ENCODE peak calls at places on chromosomes 6 and 20, in ten cellular contexts. N is tibial nerve, I is adrenal gland, F is A549, G is HCT116, O is HepG2, Q is prostate gland, B is uterus, W is right lobe of liver, X is IMR-90. Y is an unnamed sample.

GRCh38 chr20:13771853-13772453 is 12.8 kb downstream of the ESF1 start:
- DNase-seq in N (no peak), I (no peak), F (peak; percentile 36), G (no peak), O (peak; percentile 28), Q (no peak), B (no peak), W (no peak), X (peak; percentile 27), Y (no peak)

GRCh38 chr6:126786262-126786661 is 332.2 kb upstream of the RSPO3 start:
- DNase-seq in N (no peak), I (no peak), F (no peak), G (no peak), O (no peak), Q (no peak), B (no peak), W (no peak), X (peak; percentile 46), Y (no peak)

GRCh38 chr6:144266091-144266649 is 19.0 kb upstream of the UTRN start:
- DNase-seq in N (peak; percentile 47), I (peak; percentile 58), F (peak; percentile 37), G (peak; percentile 64), O (no peak), Q (peak; percentile 42), B (peak; percentile 66), W (no peak), X (peak; percentile 76), Y (no peak)

GRCh38 chr6:90442366-90442765 is 144.5 kb downstream of the MAP3K7 start:
- DNase-seq in N (no peak), I (no peak), F (no peak), G (no peak), O (no peak), Q (no peak), B (no peak), W (no peak), X (peak; percentile 22), Y (no peak)

GRCh38 chr20:1165521-1165920 is 19.3 kb downstream of the TMEM74B start:
- DNase-seq in N (no peak), I (peak; percentile 2), F (no peak), G (no peak), O (no peak), Q (no peak), B (no peak), W (no peak), X (no peak), Y (no peak)

GRCh38 chr20:23180451-23180921 is 94.4 kb upstream of the CD93 start:
- DNase-seq in N (peak; percentile 73), I (peak; percentile 80), F (no peak), G (no peak), O (no peak), Q (no peak), B (no peak), W (peak; percentile 42), X (no peak), Y (no peak)

GRCh38 chr6:116370717-116371383 is at the start of gene DSE:
- DNase-seq in N (peak; percentile 79), I (peak; percentile 87), F (peak; percentile 44), G (no peak), O (no peak), Q (peak; percentile 70), B (peak; percentile 89), W (peak; percentile 92), X (peak; percentile 86), Y (peak; percentile 77)

GRCh38 chr6:2396856-2397640 is 151.6 kb upstream of the GMDS start:
- DNase-seq in N (peak; percentile 17), I (peak; percentile 67), F (no peak), G (no peak), O (no peak), Q (no peak), B (no peak), W (no peak), X (peak; percentile 85), Y (no peak)

GRCh38 chr20:51860015-51860882 is 57.9 kb upstream of the SALL4 start:
- DNase-seq in N (no peak), I (no peak), F (no peak), G (no peak), O (no peak), Q (peak; percentile 6), B (no peak), W (no peak), X (peak; percentile 47), Y (no peak)

GRCh38 chr6:3315841-3316240 is 57.1 kb downstream of the PSMG4 start:
- DNase-seq in N (no peak), I (no peak), F (no peak), G (no peak), O (no peak), Q (no peak), B (no peak), W (no peak), X (no peak), Y (no peak)

GRCh38 chr6:106556368-106556960 is 72.8 kb downstream of the RTN4IP1 start:
- DNase-seq in N (no peak), I (no peak), F (no peak), G (no peak), O (peak; percentile 15), Q (no peak), B (no peak), W (no peak), X (peak; percentile 47), Y (no peak)

GRCh38 chr20:37388831-37389230 is 42.9 kb downstream of the SRC start:
- DNase-seq in N (no peak), I (no peak), F (no peak), G (no peak), O (no peak), Q (no peak), B (no peak), W (peak; percentile 10), X (no peak), Y (peak; percentile 41)

GRCh38 chr6:39430446-39430845 is 107.9 kb upstream of the KCNK16 start:
- DNase-seq in N (no peak), I (no peak), F (no peak), G (no peak), O (no peak), Q (no peak), B (no peak), W (no peak), X (no peak), Y (no peak)

GRCh38 chr6:145809785-145810184 is 4.8 kb downstream of the FBXO30 start:
- DNase-seq in N (no peak), I (no peak), F (no peak), G (no peak), O (no peak), Q (no peak), B (no peak), W (no peak), X (peak; percentile 43), Y (no peak)

GRCh38 chr20:23103284-23104018 is 17.3 kb upstream of the CD93 start:
- DNase-seq in N (no peak), I (no peak), F (no peak), G (no peak), O (no peak), Q (no peak), B (no peak), W (peak; percentile 10), X (no peak), Y (no peak)

GRCh38 chr6:53647437-53648094 is 18.0 kb downstream of the KLHL31 start:
- DNase-seq in N (no peak), I (no peak), F (no peak), G (no peak), O (no peak), Q (no peak), B (no peak), W (no peak), X (no peak), Y (peak; percentile 78)

GRCh38 chr20:54526801-54527200 is 51.4 kb downstream of the DOK5 start:
- DNase-seq in N (no peak), I (no peak), F (no peak), G (no peak), O (no peak), Q (no peak), B (no peak), W (no peak), X (no peak), Y (no peak)

GRCh38 chr20:54525906-54526596 is 50.7 kb downstream of the DOK5 start:
- DNase-seq in N (no peak), I (no peak), F (no peak), G (no peak), O (no peak), Q (no peak), B (no peak), W (no peak), X (no peak), Y (no peak)

DNA sequence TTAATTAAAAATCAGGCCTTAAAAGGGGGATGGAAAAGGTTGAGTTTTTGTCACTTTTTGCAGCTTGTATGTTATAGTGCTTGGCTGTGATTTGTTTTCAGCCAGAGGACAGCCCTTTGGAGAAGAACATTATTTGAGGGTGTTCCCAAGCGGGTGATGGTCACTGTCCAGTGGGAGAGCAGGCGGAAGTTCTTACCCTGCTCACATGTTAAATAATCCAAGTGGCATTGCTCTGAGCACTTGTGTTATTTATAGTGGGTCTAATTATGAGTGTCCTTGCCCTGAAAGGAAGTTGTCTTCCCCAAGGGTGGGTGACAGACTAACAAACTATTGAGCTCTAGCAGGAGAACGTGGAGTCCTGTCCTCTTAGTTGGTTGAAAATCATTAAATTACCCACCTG is 49.5 kb downstream of the DOK5 start:
- DNase-seq in N (no peak), I (no peak), F (no peak), G (no peak), O (no peak), Q (no peak), B (no peak), W (no peak), X (no peak), Y (no peak)
- H3K27ac ChIP-seq in N (no peak overlapping the region), I (no peak overlapping the region), F (no peak overlapping the region), G (no peak overlapping the region), O (no peak overlapping the region), Q (no peak overlapping the region), B (no peak overlapping the region), W (no peak overlapping the region), X (no peak overlapping the region), Y (no peak overlapping the region)

GRCh38 chr20:4082406-4083102 is 67.2 kb upstream of the RNF24 start:
- DNase-seq in N (no peak), I (peak; percentile 84), F (no peak), G (no peak), O (peak; percentile 89), Q (no peak), B (no peak), W (peak; percentile 41), X (peak; percentile 82), Y (peak; percentile 63)
- H3K4me3 ChIP-seq in N (no peak overlapping the region), I (no peak overlapping the region), F (no peak overlapping the region), G (no peak overlapping the region), O (peak overlapping the region; percentile 34), Q (no peak overlapping the region), B (no peak overlapping the region), W (no peak overlapping the region), X (peak overlapping the region; percentile 12), Y (no peak overlapping the region)

GRCh38 chr6:30763618-30764489 is 19.5 kb upstream of the IER3 start:
- DNase-seq in N (no peak), I (no peak), F (no peak), G (no peak), O (peak; percentile 99), Q (no peak), B (no peak), W (no peak), X (peak; percentile 54), Y (no peak)
- TF ChIP-seq POLR2A in N (no peak), I (no peak), F (no peak), G (no peak), O (peak; percentile 70), Q (no peak), B (no peak), W (peak; percentile 47), X (no peak), Y (no peak)

GRCh38 chr6:33770116-33770832 is 18.7 kb downstream of the LEMD2 start:
- DNase-seq in N (no peak), I (no peak), F (no peak), G (no peak), O (no peak), Q (peak; percentile 39), B (peak; percentile 35), W (no peak), X (no peak), Y (no peak)
- H3K27ac ChIP-seq in N (no peak overlapping the region), I (no peak overlapping the region), F (no peak overlapping the region), G (no peak overlapping the region), O (no peak overlapping the region), Q (peak overlapping the region; percentile 75), B (peak overlapping the region; percentile 75), W (no peak overlapping the region), X (peak overlapping the region; percentile 98), Y (peak overlapping the region; percentile 66)

Y was measured in Peyer's patch.